ENCODE peak calls at places on chromosomes 4 and X, in five cellular contexts. G is cardiac fibroblast; A is astrocyte of the spinal cord; F is HFFc6; J is CD8-positive, alpha-beta T cell. B is an unnamed sample.

GRCh38 chrX:134782796-134783195 is 124.5 kb upstream of the PLAC1 start:
- DNase-seq in G (peak), A (peak), F (peak), J (no peak), B (no peak)

GRCh38 chr4:186481998-186482790 is 73.2 kb downstream of the MTNR1A start:
- DNase-seq in G (no peak), A (no peak), F (no peak), J (no peak), B (no peak)

GRCh38 chrX:96425204-96425603 is 259.4 kb upstream of the DIAPH2 start:
- DNase-seq in G (no peak), A (no peak), F (no peak), J (no peak), B (no peak)

GRCh38 chr4:175531405-175532091 is 280.5 kb downstream of the GPM6A start:
- DNase-seq in G (peak), A (peak), F (peak), J (no peak), B (no peak)

GRCh38 chr4:142156246-142156645 is 519.9 kb downstream of the IL15 start:
- DNase-seq in G (no peak), A (no peak), F (no peak), J (no peak), B (no peak)

GRCh38 chr4:20313237-20314030 is 61.7 kb downstream of the SLIT2 start:
- DNase-seq in G (no peak), A (no peak), F (no peak), J (no peak), B (peak)

GRCh38 chr4:829291-829690 is 3.4 kb upstream of the CPLX1 start:
- DNase-seq in G (no peak), A (no peak), F (no peak), J (no peak), B (no peak)

GRCh38 chr4:166941629-166942028 is 292.7 kb downstream of the SPOCK3 start:
- DNase-seq in G (no peak), A (peak), F (no peak), J (no peak), B (no peak)

GRCh38 chr4:81084029-81084428 is 53.5 kb downstream of the BMP3 start:
- DNase-seq in G (peak), A (peak), F (no peak), J (no peak), B (no peak)

GRCh38 chr4:11218692-11219091 is 210.0 kb downstream of the HS3ST1 start:
- DNase-seq in G (no peak), A (no peak), F (no peak), J (no peak), B (no peak)

GRCh38 chrX:37796805-37797204 is 16.9 kb downstream of the CYBB start:
- DNase-seq in G (no peak), A (no peak), F (no peak), J (no peak), B (no peak)

GRCh38 chr4:124970011-124970410 is 257.5 kb upstream of the ANKRD50 start:
- DNase-seq in G (peak), A (peak), F (peak), J (no peak), B (no peak)

GRCh38 chr4:25058796-25059195 is 28.1 kb upstream of the LGI2 start:
- DNase-seq in G (no peak), A (no peak), F (no peak), J (no peak), B (no peak)

GRCh38 chr4:105633241-105633640 is 75.2 kb downstream of the INTS12 start:
- DNase-seq in G (no peak), A (no peak), F (no peak), J (no peak), B (no peak)

GRCh38 chr4:154416183-154416543 is 75.4 kb downstream of the DCHS2 start:
- DNase-seq in G (peak), A (no peak), F (no peak), J (no peak), B (peak)

GRCh38 chr4:140308366-140309123 is 64.9 kb upstream of the SCOC start:
- DNase-seq in G (peak), A (peak), F (peak), J (no peak), B (no peak)

GRCh38 chr4:104128031-104128849 is 366.5 kb downstream of the CXXC4 start:
- DNase-seq in G (no peak), A (peak), F (no peak), J (no peak), B (no peak)

GRCh38 chrX:66635360-66635759 is 3.5 kb downstream of the EDA2R start:
- DNase-seq in G (peak), A (peak), F (peak), J (no peak), B (no peak)

GRCh38 chr4:7070729-7071511 is 3.1 kb upstream of the GRPEL1 start:
- DNase-seq in G (peak), A (peak), F (peak), J (peak), B (peak)

GRCh38 chr4:189202182-189202868 is 738.3 kb upstream of the FRG1 start:
- DNase-seq in G (peak), A (peak), F (peak), J (no peak), B (peak)

GRCh38 chr4:148664636-148665035 is 222.4 kb upstream of the NR3C2 start:
- DNase-seq in G (no peak), A (no peak), F (no peak), J (no peak), B (no peak)

GRCh38 chr4:55549888-55550287 is 3.2 kb upstream of the CLOCK start:
- DNase-seq in G (peak), A (peak), F (peak), J (no peak), B (no peak)

GRCh38 chrX:118545510-118545909 is 49.9 kb downstream of the DOCK11 start:
- DNase-seq in G (peak), A (no peak), F (peak), J (no peak), B (no peak)

GRCh38 chr4:62881210-62881609 is 1528.0 kb downstream of the TECRL start:
- DNase-seq in G (no peak), A (no peak), F (no peak), J (no peak), B (no peak)

GRCh38 chr4:12036450-12036849 is 607.8 kb upstream of the HS3ST1 start:
- DNase-seq in G (peak), A (no peak), F (no peak), J (no peak), B (no peak)

GRCh38 chr4:71147261-71147660 is 153.8 kb downstream of the DCK start:
- DNase-seq in G (peak), A (peak), F (peak), J (no peak), B (no peak)

GRCh38 chrX:49041683-49042529 is 1.3 kb downstream of the TFE3 start:
- DNase-seq in G (peak), A (peak), F (peak), J (no peak), B (no peak)

GRCh38 chr4:125085-125820 is 952 bp downstream of the ZNF718 start:
- DNase-seq in G (peak), A (peak), F (no peak), J (peak), B (peak)

GRCh38 chrX:146186540-146186939 is 368.9 kb downstream of the SLITRK2 start:
- DNase-seq in G (no peak), A (no peak), F (no peak), J (no peak), B (no peak)

GRCh38 chr4:5962416-5962815 is 55.8 kb downstream of the C4orf50 start:
- DNase-seq in G (no peak), A (no peak), F (no peak), J (no peak), B (no peak)

GRCh38 chr4:134024251-134024650 is 177.3 kb downstream of the PABPC4L start:
- DNase-seq in G (peak), A (no peak), F (peak), J (no peak), B (no peak)

GRCh38 chr4:165209796-165210195 is 2.4 kb downstream of the KLHL2 start:
- DNase-seq in G (no peak), A (no peak), F (no peak), J (no peak), B (no peak)

GRCh38 chrX:69060631-69061408 is 104.4 kb downstream of the PJA1 start:
- DNase-seq in G (peak), A (peak), F (no peak), J (no peak), B (peak)
- TF ChIP-seq CTCF in G (peak), A (peak), F (peak), J (no peak), B (peak)

DNA sequence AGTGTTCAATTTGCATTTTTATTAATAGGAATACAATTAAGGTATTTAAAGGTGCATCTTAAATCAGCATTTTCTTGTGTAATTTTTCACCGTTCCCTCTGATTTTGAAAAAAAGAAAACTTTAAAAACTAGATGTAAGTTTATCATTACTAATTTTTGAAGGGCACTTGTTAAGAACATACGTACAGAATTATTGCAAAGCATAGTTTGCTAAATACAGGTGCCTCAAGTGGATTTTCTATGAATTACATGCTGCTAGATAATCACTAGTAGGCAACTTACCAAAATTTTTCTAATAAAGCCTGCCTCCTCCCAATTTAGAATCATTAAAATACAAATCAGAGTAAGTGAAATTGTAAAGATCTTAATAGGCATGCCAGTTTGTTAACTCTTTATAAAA is 8.5 kb downstream of the CNKSR2 start:
- DNase-seq in G (no peak), A (no peak), F (no peak), J (no peak), B (no peak)
- TF ChIP-seq CTCF in G (peak), A (peak), F (no peak), J (peak), B (peak)

DNA sequence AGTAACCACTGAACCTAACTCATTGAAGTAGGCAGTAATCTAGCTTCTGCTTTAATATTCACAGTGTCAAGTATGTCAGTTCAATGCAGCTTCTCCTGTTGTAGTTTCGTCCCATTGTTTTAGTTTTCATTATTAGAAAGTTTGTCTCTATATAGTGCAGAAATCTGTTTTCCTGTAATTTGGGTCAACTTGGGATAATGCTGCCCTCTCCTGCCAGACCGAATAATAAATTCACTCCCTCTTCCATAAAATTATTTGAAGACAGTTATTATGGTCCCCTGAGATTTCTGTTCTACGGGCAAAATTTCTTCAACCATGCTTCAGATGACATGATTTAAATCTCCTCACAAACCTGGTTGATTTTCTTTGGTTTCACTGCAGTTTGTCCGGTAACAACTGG is 4.6 kb upstream of the LUZP4 start:
- DNase-seq in G (peak), A (no peak), F (no peak), J (no peak), B (no peak)
- TF ChIP-seq CTCF in G (no peak), A (no peak), F (peak), J (no peak), B (no peak)

DNA sequence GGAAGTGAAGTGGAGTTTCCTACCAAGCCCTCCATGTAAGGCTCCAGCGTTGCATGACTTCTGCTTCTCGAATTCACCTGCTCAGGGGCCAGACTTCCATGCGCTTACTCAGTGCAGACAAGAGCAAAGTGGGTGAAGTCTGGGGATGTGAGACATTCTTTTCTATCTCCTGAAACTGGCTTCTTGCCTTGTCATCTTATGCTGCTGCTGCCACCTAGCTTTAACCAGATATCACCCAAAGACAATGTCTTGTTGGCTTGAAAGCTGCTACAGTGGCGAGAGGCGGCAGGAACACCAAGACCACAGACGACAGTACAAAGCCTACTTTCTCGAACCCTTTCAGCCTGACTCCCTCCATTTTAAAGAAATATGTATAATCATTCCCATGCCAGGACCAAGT is 103.6 kb upstream of the ADGRG2 start:
- DNase-seq in G (peak), A (peak), F (no peak), J (no peak), B (no peak)
- TF ChIP-seq CTCF in G (no peak), A (no peak), F (no peak), J (no peak), B (no peak)

GRCh38 chr4:8131826-8132225 is 26.8 kb downstream of the ABLIM2 start:
- DNase-seq in G (no peak), A (no peak), F (no peak), J (no peak), B (no peak)
- TF ChIP-seq CTCF in G (no peak), A (no peak), F (no peak), J (no peak), B (no peak)

DNA sequence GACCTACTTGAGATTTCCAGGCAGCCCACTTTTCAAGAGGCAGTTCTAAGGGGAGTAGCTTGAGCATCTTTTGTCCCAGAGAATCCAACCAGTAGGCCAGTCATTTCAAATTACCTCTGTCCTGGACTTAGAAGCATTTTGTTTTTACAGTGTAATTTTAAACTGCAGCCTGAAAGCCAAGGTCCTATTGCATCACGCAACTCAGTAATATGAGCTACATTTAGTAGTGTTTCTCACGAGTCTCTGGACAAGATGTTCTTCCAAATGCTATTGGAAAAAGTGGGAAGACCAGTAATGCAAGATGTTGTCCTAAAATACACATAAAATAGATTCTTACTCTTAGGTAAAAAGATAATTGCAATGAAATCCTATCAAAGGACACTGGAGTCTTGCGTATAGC is 182.5 kb upstream of the ARX start:
- DNase-seq in G (no peak), A (no peak), F (no peak), J (no peak), B (no peak)
- TF ChIP-seq CTCF in G (no peak), A (no peak), F (no peak), J (no peak), B (no peak)

GRCh38 chr4:67779631-67780030 is 25.4 kb upstream of the GNRHR start:
- DNase-seq in G (no peak), A (peak), F (no peak), J (no peak), B (no peak)

GRCh38 chr4:67790721-67791120 is 36.5 kb upstream of the GNRHR start:
- DNase-seq in G (no peak), A (no peak), F (no peak), J (no peak), B (no peak)

DNA sequence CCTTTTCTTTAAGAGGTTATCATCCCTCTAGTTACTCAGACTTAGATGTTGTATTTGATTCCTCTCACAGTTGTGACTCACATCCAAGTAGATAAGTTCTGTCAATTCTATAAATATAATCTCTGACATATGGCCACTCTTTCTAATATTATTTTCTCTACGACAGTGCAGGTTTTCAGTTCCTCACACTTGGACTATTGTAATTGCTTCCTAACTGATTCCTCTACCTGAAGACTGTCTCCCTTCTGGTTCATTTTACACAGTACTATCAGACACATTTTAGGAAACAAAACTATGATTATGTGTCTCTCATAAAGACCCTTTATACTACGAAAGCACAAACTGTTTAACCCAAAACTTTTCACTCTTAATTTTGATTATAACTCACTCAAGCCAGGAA is 31.3 kb upstream of the GNRHR start:
- DNase-seq in G (peak), A (no peak), F (no peak), J (no peak), B (no peak)
- TF ChIP-seq CTCF in G (no peak), A (no peak), F (no peak), J (no peak), B (no peak)

GRCh38 chr4:87500107-87500462 is 29.1 kb downstream of the SPARCL1 start:
- DNase-seq in G (no peak), A (no peak), F (no peak), J (no peak), B (no peak)

GRCh38 chr4:87497586-87497985 is 31.6 kb downstream of the SPARCL1 start:
- DNase-seq in G (no peak), A (no peak), F (no peak), J (no peak), B (no peak)

GRCh38 chr4:87499415-87500106 is 29.6 kb downstream of the SPARCL1 start:
- DNase-seq in G (no peak), A (no peak), F (no peak), J (no peak), B (no peak)

GRCh38 chr4:87498446-87498900 is 30.7 kb downstream of the SPARCL1 start:
- DNase-seq in G (no peak), A (peak), F (peak), J (no peak), B (no peak)

GRCh38 chr4:87497141-87497540 is 32.0 kb downstream of the SPARCL1 start:
- DNase-seq in G (no peak), A (no peak), F (no peak), J (no peak), B (no peak)
- TF ChIP-seq CTCF in G (peak), A (peak), F (peak), J (no peak), B (peak)

GRCh38 chr4:188018262-188018661 is 22.7 kb downstream of the ZFP42 start:
- DNase-seq in G (no peak), A (no peak), F (no peak), J (no peak), B (no peak)
- TF ChIP-seq CTCF in G (no peak), A (no peak), F (no peak), J (no peak), B (no peak)

GRCh38 chr4:169122405-169122804 is 112.3 kb upstream of the CBR4 start:
- DNase-seq in G (no peak), A (no peak), F (no peak), J (no peak), B (no peak)

GRCh38 chr4:169120624-169121023 is 110.6 kb upstream of the CBR4 start:
- DNase-seq in G (no peak), A (no peak), F (no peak), J (no peak), B (no peak)

GRCh38 chr4:169117591-169118081 is 107.6 kb upstream of the CBR4 start:
- DNase-seq in G (peak), A (peak), F (peak), J (no peak), B (no peak)

GRCh38 chr4:169124661-169125060 is 114.6 kb upstream of the CBR4 start:
- DNase-seq in G (no peak), A (no peak), F (no peak), J (no peak), B (no peak)

GRCh38 chr4:169121920-169122319 is 111.9 kb upstream of the CBR4 start:
- DNase-seq in G (no peak), A (no peak), F (no peak), J (no peak), B (peak)
- TF ChIP-seq CTCF in G (no peak), A (no peak), F (no peak), J (no peak), B (no peak)

B was measured in nephron progenitor cell.